ENCODE peak calls at places on chromosomes 13 and 19, in ten cellular contexts. One of them, this sample, is unnamed.

GRCh38 chr19:13195678-13196077 is 45.5 kb downstream of the IER2 start:
- DNase-seq in uterus: no peak
- DNase-seq in gastrocnemius medialis: no peak
- DNase-seq in ovary: no peak
- DNase-seq in stomach: peak; percentile 83
- DNase-seq in breast epithelium: no peak
- DNase-seq in GM12892: peak; percentile 67
- DNase-seq in NB4: peak; percentile 44
- DNase-seq in tibial nerve: no peak
- DNase-seq in endothelial cell of umbilical vein: no peak
- DNase-seq in this sample: no peak

GRCh38 chr13:50224534-50224933 is 209.3 kb downstream of the KCNRG start:
- DNase-seq in ovary: no peak
- DNase-seq in GM12892: no peak
- DNase-seq in endothelial cell of umbilical vein: no peak
- DNase-seq in uterus: no peak
- DNase-seq in tibial nerve: no peak
- DNase-seq in stomach: no peak
- DNase-seq in NB4: peak; percentile 90
- DNase-seq in gastrocnemius medialis: no peak
- DNase-seq in breast epithelium: no peak
- DNase-seq in this sample: no peak

GRCh38 chr19:47036233-47036651 is 12.2 kb downstream of the TMEM160 start:
- DNase-seq in gastrocnemius medialis: no peak
- DNase-seq in stomach: peak; percentile 54
- DNase-seq in tibial nerve: no peak
- DNase-seq in ovary: no peak
- DNase-seq in uterus: no peak
- DNase-seq in NB4: peak; percentile 93
- DNase-seq in breast epithelium: no peak
- DNase-seq in GM12892: no peak
- DNase-seq in endothelial cell of umbilical vein: no peak
- DNase-seq in this sample: peak; percentile 53

GRCh38 chr19:2309734-2310362 is 1.9 kb upstream of the LINGO3 start:
- DNase-seq in stomach: no peak
- DNase-seq in breast epithelium: no peak
- DNase-seq in GM12892: no peak
- DNase-seq in gastrocnemius medialis: no peak
- DNase-seq in tibial nerve: no peak
- DNase-seq in ovary: no peak
- DNase-seq in NB4: peak; percentile 53
- DNase-seq in endothelial cell of umbilical vein: no peak
- DNase-seq in uterus: no peak
- DNase-seq in this sample: no peak

GRCh38 chr13:87498681-87499080 is 172.5 kb upstream of the SLITRK5 start:
- DNase-seq in GM12892: no peak
- DNase-seq in uterus: no peak
- DNase-seq in stomach: no peak
- DNase-seq in breast epithelium: no peak
- DNase-seq in tibial nerve: no peak
- DNase-seq in gastrocnemius medialis: no peak
- DNase-seq in NB4: peak; percentile 30
- DNase-seq in endothelial cell of umbilical vein: no peak
- DNase-seq in ovary: no peak
- DNase-seq in this sample: no peak

GRCh38 chr13:66214467-66214866 is 1015.7 kb downstream of the PCDH9 start:
- DNase-seq in tibial nerve: no peak
- DNase-seq in stomach: no peak
- DNase-seq in NB4: no peak
- DNase-seq in endothelial cell of umbilical vein: no peak
- DNase-seq in ovary: no peak
- DNase-seq in GM12892: no peak
- DNase-seq in uterus: no peak
- DNase-seq in gastrocnemius medialis: no peak
- DNase-seq in breast epithelium: no peak
- DNase-seq in this sample: no peak

GRCh38 chr13:99967498-99967883 is 4.1 kb downstream of the ZIC5 start:
- DNase-seq in tibial nerve: no peak
- DNase-seq in breast epithelium: no peak
- DNase-seq in uterus: no peak
- DNase-seq in stomach: no peak
- DNase-seq in NB4: no peak
- DNase-seq in ovary: no peak
- DNase-seq in endothelial cell of umbilical vein: no peak
- DNase-seq in gastrocnemius medialis: no peak
- DNase-seq in GM12892: no peak
- DNase-seq in this sample: no peak

GRCh38 chr19:15072930-15073647 is 8.9 kb upstream of the OR1I1 start:
- DNase-seq in ovary: no peak
- DNase-seq in GM12892: no peak
- DNase-seq in endothelial cell of umbilical vein: no peak
- DNase-seq in gastrocnemius medialis: no peak
- DNase-seq in stomach: no peak
- DNase-seq in breast epithelium: peak; percentile 81
- DNase-seq in uterus: no peak
- DNase-seq in tibial nerve: no peak
- DNase-seq in NB4: no peak
- DNase-seq in this sample: no peak

GRCh38 chr13:92355213-92355612 is 871.4 kb upstream of the GPC6 start:
- DNase-seq in breast epithelium: no peak
- DNase-seq in endothelial cell of umbilical vein: no peak
- DNase-seq in uterus: no peak
- DNase-seq in stomach: no peak
- DNase-seq in NB4: peak; percentile 31
- DNase-seq in tibial nerve: no peak
- DNase-seq in GM12892: no peak
- DNase-seq in gastrocnemius medialis: no peak
- DNase-seq in ovary: peak; percentile 25
- DNase-seq in this sample: no peak

GRCh38 chr13:59680429-59681024 is 483.2 kb downstream of the DIAPH3 start:
- DNase-seq in NB4: peak; percentile 36
- DNase-seq in endothelial cell of umbilical vein: peak; percentile 41
- DNase-seq in breast epithelium: no peak
- DNase-seq in GM12892: no peak
- DNase-seq in stomach: no peak
- DNase-seq in uterus: no peak
- DNase-seq in gastrocnemius medialis: no peak
- DNase-seq in tibial nerve: no peak
- DNase-seq in ovary: no peak
- DNase-seq in this sample: peak; percentile 21

GRCh38 chr13:22009500-22009899 is 338.6 kb downstream of the FGF9 start:
- DNase-seq in ovary: no peak
- DNase-seq in tibial nerve: no peak
- DNase-seq in uterus: no peak
- DNase-seq in breast epithelium: no peak
- DNase-seq in gastrocnemius medialis: peak; percentile 20
- DNase-seq in endothelial cell of umbilical vein: no peak
- DNase-seq in NB4: peak; percentile 96
- DNase-seq in GM12892: no peak
- DNase-seq in stomach: no peak
- DNase-seq in this sample: no peak

GRCh38 chr19:14544977-14545715 is 15.8 kb downstream of the TECR start:
- DNase-seq in GM12892: no peak
- DNase-seq in NB4: no peak
- DNase-seq in gastrocnemius medialis: peak; percentile 99
- DNase-seq in ovary: no peak
- DNase-seq in stomach: no peak
- DNase-seq in tibial nerve: no peak
- DNase-seq in uterus: no peak
- DNase-seq in breast epithelium: peak; percentile 75
- DNase-seq in endothelial cell of umbilical vein: no peak
- DNase-seq in this sample: no peak

GRCh38 chr19:45591004-45591637 is 6.5 kb upstream of the OPA3 start:
- DNase-seq in tibial nerve: no peak
- DNase-seq in gastrocnemius medialis: no peak
- DNase-seq in stomach: peak; percentile 77
- DNase-seq in breast epithelium: peak; percentile 59
- DNase-seq in NB4: peak; percentile 66
- DNase-seq in ovary: no peak
- DNase-seq in endothelial cell of umbilical vein: no peak
- DNase-seq in GM12892: no peak
- DNase-seq in uterus: no peak
- DNase-seq in this sample: peak; percentile 47

GRCh38 chr13:105878119-105878518 is 657.3 kb downstream of the EFNB2 start:
- DNase-seq in gastrocnemius medialis: no peak
- DNase-seq in endothelial cell of umbilical vein: peak; percentile 93
- DNase-seq in ovary: no peak
- DNase-seq in NB4: no peak
- DNase-seq in GM12892: no peak
- DNase-seq in breast epithelium: no peak
- DNase-seq in uterus: no peak
- DNase-seq in stomach: no peak
- DNase-seq in tibial nerve: no peak
- DNase-seq in this sample: no peak

DNA sequence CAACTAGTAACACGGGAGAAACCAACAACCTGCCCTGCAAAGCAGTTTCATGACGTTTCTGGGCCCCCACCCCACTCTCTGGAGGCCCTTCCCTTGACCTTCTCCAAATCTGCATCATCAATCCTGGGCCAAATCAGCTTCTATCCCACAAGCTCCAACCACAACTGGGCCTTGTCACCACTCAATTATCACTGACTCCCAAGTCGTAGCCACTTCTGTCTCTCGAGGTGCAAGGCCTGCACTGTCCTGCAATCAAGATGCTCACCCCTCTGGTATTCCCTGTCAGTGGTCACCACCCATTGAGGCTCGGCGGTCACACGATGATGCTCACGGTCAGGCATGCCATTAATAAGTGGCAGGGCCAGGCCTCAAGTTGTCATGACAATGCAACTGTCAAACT is 7.4 kb downstream of the ELAVL1 start:
- DNase-seq in gastrocnemius medialis: no peak
- DNase-seq in NB4: peak; percentile 35
- DNase-seq in stomach: no peak
- DNase-seq in tibial nerve: no peak
- DNase-seq in uterus: no peak
- DNase-seq in endothelial cell of umbilical vein: no peak
- DNase-seq in ovary: no peak
- DNase-seq in breast epithelium: no peak
- DNase-seq in GM12892: no peak
- DNase-seq in this sample: no peak
- TF ChIP-seq POLR2A in gastrocnemius medialis: no peak
- TF ChIP-seq POLR2A in NB4: no peak
- TF ChIP-seq POLR2A in stomach: no peak
- TF ChIP-seq POLR2A in tibial nerve: no peak
- TF ChIP-seq POLR2A in uterus: no peak
- TF ChIP-seq POLR2A in endothelial cell of umbilical vein: no peak
- TF ChIP-seq POLR2A in ovary: no peak
- TF ChIP-seq POLR2A in breast epithelium: no peak
- TF ChIP-seq POLR2A in GM12892: no peak
- TF ChIP-seq POLR2A in this sample: no peak

DNA sequence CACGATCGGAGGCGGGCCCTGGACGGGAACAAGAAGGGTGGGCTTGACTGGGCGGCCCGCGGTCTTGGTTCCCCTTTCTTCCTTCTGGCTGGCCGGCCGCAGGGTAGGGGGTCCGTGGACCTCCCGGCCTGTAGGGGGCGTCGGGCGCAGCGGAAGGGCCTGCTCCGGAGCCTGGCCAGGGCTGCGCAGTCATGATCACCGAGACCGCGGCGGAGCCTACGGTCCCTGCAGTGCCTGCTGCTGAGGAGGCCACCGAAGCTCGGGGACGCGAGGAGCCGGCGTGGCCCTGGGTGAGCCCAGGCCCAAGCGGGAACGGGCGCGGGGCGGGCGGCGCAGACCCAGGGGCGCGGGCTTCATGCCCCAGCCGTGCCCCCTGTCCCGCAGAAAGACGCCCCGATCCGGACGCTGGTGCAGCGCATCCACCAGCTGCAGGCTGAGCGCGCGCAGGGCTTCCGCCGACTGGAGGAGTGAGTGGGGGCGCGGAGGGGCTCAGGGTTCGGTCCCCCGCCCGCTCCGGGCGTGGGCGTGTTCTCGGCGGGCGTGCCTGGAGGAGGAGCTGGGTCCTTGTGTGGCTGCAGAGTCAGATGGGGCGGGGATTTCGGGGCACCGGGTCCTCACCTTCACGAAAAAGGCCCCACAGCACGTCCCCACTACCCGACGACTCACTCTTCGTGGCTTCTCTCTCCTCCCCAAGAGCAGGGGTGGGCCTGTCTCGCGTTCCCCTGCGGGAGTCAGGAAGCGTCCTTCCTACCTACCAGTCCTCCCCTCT is at the start of gene REX1BD:
- DNase-seq in endothelial cell of umbilical vein: peak; percentile 85
- DNase-seq in NB4: peak; percentile 94
- DNase-seq in tibial nerve: peak; percentile 55
- DNase-seq in breast epithelium: peak; percentile 73
- DNase-seq in ovary: peak; percentile 88
- DNase-seq in stomach: peak; percentile 80
- DNase-seq in uterus: peak; percentile 84
- DNase-seq in GM12892: peak; percentile 83
- DNase-seq in gastrocnemius medialis: peak; percentile 76
- DNase-seq in this sample: peak; percentile 94
- TF ChIP-seq POLR2A in endothelial cell of umbilical vein: peak; percentile 87
- TF ChIP-seq POLR2A in NB4: peak; percentile 74
- TF ChIP-seq POLR2A in tibial nerve: peak; percentile 45
- TF ChIP-seq POLR2A in breast epithelium: no peak
- TF ChIP-seq POLR2A in ovary: peak; percentile 45
- TF ChIP-seq POLR2A in stomach: no peak
- TF ChIP-seq POLR2A in uterus: peak; percentile 47
- TF ChIP-seq POLR2A in GM12892: peak; percentile 79
- TF ChIP-seq POLR2A in gastrocnemius medialis: peak; percentile 34
- TF ChIP-seq POLR2A in this sample: peak; percentile 68

DNA sequence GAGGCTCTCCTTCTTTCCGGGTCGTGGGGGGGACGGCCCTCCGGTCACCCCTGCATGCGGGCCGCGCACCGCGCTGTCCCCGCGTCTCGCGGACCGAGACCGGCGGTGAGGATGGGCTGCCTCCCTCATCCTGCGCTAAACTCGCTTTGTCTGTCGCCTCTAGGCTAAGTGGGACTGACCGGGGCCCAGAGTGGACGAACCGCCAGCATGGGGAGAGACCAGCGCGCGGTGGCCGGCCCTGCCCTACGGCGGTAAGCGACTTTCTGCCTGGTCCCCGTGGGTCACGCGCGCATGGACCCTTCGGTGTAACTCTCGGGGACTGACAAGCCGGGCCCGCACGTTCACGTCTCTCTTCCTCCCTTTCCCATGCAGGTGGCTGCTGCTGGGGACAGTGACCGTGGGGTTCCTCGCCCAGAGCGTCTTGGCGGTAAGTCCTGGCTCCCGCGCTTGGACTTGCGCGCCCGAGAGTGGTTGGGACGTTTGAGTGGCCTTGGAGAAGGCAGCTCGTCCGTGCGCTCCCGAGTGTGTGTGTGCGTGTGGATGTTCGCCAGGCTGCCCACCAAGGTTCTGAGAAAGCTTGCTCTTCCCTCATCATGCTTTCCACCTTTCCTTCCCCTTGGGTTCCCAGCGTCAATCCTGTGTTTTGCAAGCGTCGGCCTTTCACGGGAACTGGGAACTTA is 753 bp downstream of the COL4A2 start:
- DNase-seq in tibial nerve: no peak
- DNase-seq in ovary: peak; percentile 48
- DNase-seq in stomach: no peak
- DNase-seq in GM12892: no peak
- DNase-seq in breast epithelium: no peak
- DNase-seq in gastrocnemius medialis: no peak
- DNase-seq in endothelial cell of umbilical vein: peak; percentile 60
- DNase-seq in uterus: no peak
- DNase-seq in NB4: no peak
- DNase-seq in this sample: peak; percentile 8
- TF ChIP-seq POLR2A in tibial nerve: no peak
- TF ChIP-seq POLR2A in ovary: no peak
- TF ChIP-seq POLR2A in stomach: no peak
- TF ChIP-seq POLR2A in GM12892: no peak
- TF ChIP-seq POLR2A in breast epithelium: no peak
- TF ChIP-seq POLR2A in gastrocnemius medialis: no peak
- TF ChIP-seq POLR2A in endothelial cell of umbilical vein: no peak
- TF ChIP-seq POLR2A in uterus: no peak
- TF ChIP-seq POLR2A in NB4: no peak
- TF ChIP-seq POLR2A in this sample: no peak

GRCh38 chr13:112711528-112712265 is 21.9 kb downstream of the ATP11A start:
- DNase-seq in stomach: peak; percentile 74
- DNase-seq in NB4: peak; percentile 25
- DNase-seq in ovary: peak; percentile 96
- DNase-seq in gastrocnemius medialis: peak; percentile 85
- DNase-seq in GM12892: peak; percentile 57
- DNase-seq in tibial nerve: peak; percentile 80
- DNase-seq in breast epithelium: peak; percentile 66
- DNase-seq in endothelial cell of umbilical vein: peak; percentile 99
- DNase-seq in uterus: peak; percentile 93
- DNase-seq in this sample: peak; percentile 90
- TF ChIP-seq POLR2A in stomach: no peak
- TF ChIP-seq POLR2A in NB4: no peak
- TF ChIP-seq POLR2A in ovary: no peak
- TF ChIP-seq POLR2A in gastrocnemius medialis: no peak
- TF ChIP-seq POLR2A in GM12892: no peak
- TF ChIP-seq POLR2A in tibial nerve: peak; percentile 29
- TF ChIP-seq POLR2A in breast epithelium: no peak
- TF ChIP-seq POLR2A in endothelial cell of umbilical vein: peak; percentile 24
- TF ChIP-seq POLR2A in uterus: no peak
- TF ChIP-seq POLR2A in this sample: no peak

This sample was measured in erythroblast.